ENCODE peak calls at places on chromosomes 13 and 19, in four cellular contexts. One of them, this sample, is unnamed.

GRCh38 chr19:35207391-35207871 is 21.1 kb downstream of the FAM187B start:
- DNase-seq in sciatic nerve: no peak
- DNase-seq in mammary epithelial cell: peak
- DNase-seq in endothelial cell: no peak
- DNase-seq in this sample: no peak

GRCh38 chr19:18742838-18743237 is 48.3 kb downstream of the COMP start:
- DNase-seq in endothelial cell: no peak
- DNase-seq in mammary epithelial cell: no peak
- DNase-seq in sciatic nerve: no peak
- DNase-seq in this sample: no peak

GRCh38 chr19:34428549-34429285 is 536 bp downstream of the UBA2 start:
- DNase-seq in endothelial cell: peak
- DNase-seq in mammary epithelial cell: peak
- DNase-seq in sciatic nerve: no peak
- DNase-seq in this sample: peak

GRCh38 chr13:53010374-53011105 is 18.1 kb upstream of the OLFM4 start:
- DNase-seq in sciatic nerve: no peak
- DNase-seq in mammary epithelial cell: peak
- DNase-seq in endothelial cell: no peak
- DNase-seq in this sample: no peak

GRCh38 chr19:53951947-53952346 is 10.8 kb upstream of the CACNG8 start:
- DNase-seq in endothelial cell: no peak
- DNase-seq in mammary epithelial cell: no peak
- DNase-seq in sciatic nerve: no peak
- DNase-seq in this sample: no peak

GRCh38 chr13:53200498-53201453 is 172.2 kb downstream of the OLFM4 start:
- DNase-seq in mammary epithelial cell: no peak
- DNase-seq in sciatic nerve: peak
- DNase-seq in endothelial cell: peak
- DNase-seq in this sample: no peak

GRCh38 chr19:16027528-16027927 is 48.8 kb upstream of the TPM4 start:
- DNase-seq in sciatic nerve: no peak
- DNase-seq in endothelial cell: no peak
- DNase-seq in mammary epithelial cell: no peak
- DNase-seq in this sample: no peak

GRCh38 chr19:13089139-13089856 is 13.4 kb downstream of the LYL1 start:
- DNase-seq in sciatic nerve: no peak
- DNase-seq in endothelial cell: no peak
- DNase-seq in mammary epithelial cell: no peak
- DNase-seq in this sample: peak

GRCh38 chr19:23901360-23901759 is 13.3 kb upstream of the ZNF726 start:
- DNase-seq in mammary epithelial cell: peak
- DNase-seq in endothelial cell: no peak
- DNase-seq in sciatic nerve: no peak
- DNase-seq in this sample: no peak

GRCh38 chr13:20521388-20521787 is 4.3 kb downstream of the CRYL1 start:
- DNase-seq in endothelial cell: no peak
- DNase-seq in mammary epithelial cell: no peak
- DNase-seq in sciatic nerve: no peak
- DNase-seq in this sample: no peak

GRCh38 chr19:34734601-34735103 is 609 bp downstream of the ZNF181 start:
- DNase-seq in endothelial cell: no peak
- DNase-seq in mammary epithelial cell: no peak
- DNase-seq in sciatic nerve: no peak
- DNase-seq in this sample: no peak

GRCh38 chr13:97653741-97654140 is 219.8 kb downstream of the RAP2A start:
- DNase-seq in endothelial cell: no peak
- DNase-seq in sciatic nerve: no peak
- DNase-seq in mammary epithelial cell: peak
- DNase-seq in this sample: no peak

GRCh38 chr19:1004803-1005664 is 4.8 kb downstream of the GRIN3B start:
- DNase-seq in endothelial cell: no peak
- DNase-seq in sciatic nerve: no peak
- DNase-seq in mammary epithelial cell: no peak
- DNase-seq in this sample: no peak

GRCh38 chr19:15328312-15328711 is 4.0 kb downstream of the BRD4 start:
- DNase-seq in sciatic nerve: no peak
- DNase-seq in mammary epithelial cell: no peak
- DNase-seq in endothelial cell: no peak
- DNase-seq in this sample: no peak

GRCh38 chr19:11578342-11579142 is 1.1 kb upstream of the ACP5 start:
- DNase-seq in sciatic nerve: peak
- DNase-seq in endothelial cell: peak
- DNase-seq in mammary epithelial cell: no peak
- DNase-seq in this sample: no peak